ENCODE peak calls at places on chromosomes 1 and 21, in eight cellular contexts. H, F, J, C, Y, K, X and A are unnamed samples.

GRCh38 chr1:114648503-114648902 is 21.3 kb downstream of the DENND2C start:
- DNase-seq in H (no peak), F (no peak), J (no peak), C (no peak), Y (no peak), K (no peak), X (no peak), A (no peak)

GRCh38 chr1:205589618-205590456 is 42.0 kb downstream of the ELK4 start:
- DNase-seq in H (no peak), F (no peak), J (no peak), C (no peak), Y (no peak), K (no peak), X (no peak), A (no peak)

GRCh38 chr1:202615501-202616354 is 94.5 kb downstream of the SYT2 start:
- DNase-seq in H (peak), F (no peak), J (no peak), C (no peak), Y (peak), K (no peak), X (no peak), A (no peak)

GRCh38 chr1:110617116-110617515 is 11.0 kb upstream of the KCNA2 start:
- DNase-seq in H (no peak), F (no peak), J (no peak), C (no peak), Y (no peak), K (no peak), X (no peak), A (no peak)

GRCh38 chr1:157496121-157496526 is 56.2 kb downstream of the FCRL5 start:
- DNase-seq in H (peak), F (no peak), J (peak), C (no peak), Y (peak), K (peak), X (no peak), A (no peak)

GRCh38 chr1:101613549-101613948 is 376.7 kb downstream of the S1PR1 start:
- DNase-seq in H (no peak), F (no peak), J (no peak), C (no peak), Y (no peak), K (no peak), X (no peak), A (no peak)

GRCh38 chr1:93813076-93813475 is 65.9 kb downstream of the DNTTIP2 start:
- DNase-seq in H (no peak), F (no peak), J (no peak), C (no peak), Y (no peak), K (no peak), X (no peak), A (no peak)

GRCh38 chr1:166950156-166950555 is 25.2 kb downstream of the ILDR2 start:
- DNase-seq in H (no peak), F (no peak), J (no peak), C (no peak), Y (no peak), K (peak), X (no peak), A (no peak)

GRCh38 chr1:99281109-99281508 is 16.8 kb downstream of the PLPPR4 start:
- DNase-seq in H (no peak), F (no peak), J (no peak), C (no peak), Y (no peak), K (no peak), X (no peak), A (no peak)

GRCh38 chr21:43194303-43195130 is 25.7 kb downstream of the CRYAA start:
- DNase-seq in H (no peak), F (no peak), J (no peak), C (no peak), Y (no peak), K (peak), X (no peak), A (no peak)

GRCh38 chr1:206931709-206932108 is 10.0 kb upstream of the FCMR start:
- DNase-seq in H (no peak), F (no peak), J (no peak), C (no peak), Y (no peak), K (peak), X (no peak), A (no peak)

GRCh38 chr1:232627645-232628334 is 2.1 kb downstream of the SIPA1L2 start:
- DNase-seq in H (peak), F (no peak), J (no peak), C (no peak), Y (peak), K (no peak), X (peak), A (no peak)

GRCh38 chr1:45335732-45336365 is 4.1 kb upstream of the TOE1 start:
- DNase-seq in H (no peak), F (no peak), J (no peak), C (no peak), Y (no peak), K (no peak), X (no peak), A (no peak)

GRCh38 chr1:192474080-192474683 is 101.4 kb upstream of the RGS1 start:
- DNase-seq in H (peak), F (no peak), J (no peak), C (no peak), Y (peak), K (no peak), X (peak), A (no peak)

GRCh38 chr1:211198111-211198510 is 61.1 kb upstream of the RCOR3 start:
- DNase-seq in H (peak), F (no peak), J (no peak), C (no peak), Y (peak), K (no peak), X (peak), A (no peak)

GRCh38 chr1:243738020-243738419 is 112.0 kb downstream of the AKT3 start:
- DNase-seq in H (no peak), F (no peak), J (no peak), C (no peak), Y (no peak), K (no peak), X (no peak), A (no peak)

GRCh38 chr1:182092336-182092735 is 30.8 kb upstream of the ZNF648 start:
- DNase-seq in H (no peak), F (no peak), J (no peak), C (no peak), Y (peak), K (no peak), X (no peak), A (no peak)

GRCh38 chr1:206911064-206911663 is 10.6 kb downstream of the FCMR start:
- DNase-seq in H (peak), F (no peak), J (peak), C (no peak), Y (peak), K (no peak), X (peak), A (no peak)

GRCh38 chr1:15948091-15948591 is 27.8 kb downstream of the ZBTB17 start:
- DNase-seq in H (no peak), F (no peak), J (no peak), C (no peak), Y (no peak), K (no peak), X (no peak), A (no peak)

GRCh38 chr1:78005755-78006154 is 1.0 kb downstream of the DNAJB4 start:
- DNase-seq in H (peak), F (no peak), J (no peak), C (no peak), Y (peak), K (no peak), X (no peak), A (no peak)

GRCh38 chr1:223456747-223457146 is 63.5 kb downstream of the CCDC185 start:
- DNase-seq in H (no peak), F (no peak), J (no peak), C (no peak), Y (no peak), K (no peak), X (no peak), A (no peak)

GRCh38 chr1:159132271-159132881 is 39.0 kb upstream of the CADM3 start:
- DNase-seq in H (peak), F (peak), J (peak), C (no peak), Y (peak), K (peak), X (peak), A (no peak)

GRCh38 chr1:43858324-43858723 is 75.3 kb upstream of the ARTN start:
- DNase-seq in H (peak), F (peak), J (no peak), C (no peak), Y (peak), K (peak), X (no peak), A (no peak)

GRCh38 chr1:62782197-62782886 is 1.6 kb upstream of the ATG4C start:
- DNase-seq in H (peak), F (no peak), J (no peak), C (no peak), Y (peak), K (no peak), X (no peak), A (no peak)

GRCh38 chr1:208216806-208217205 is 27.4 kb downstream of the PLXNA2 start:
- DNase-seq in H (no peak), F (no peak), J (no peak), C (no peak), Y (no peak), K (no peak), X (no peak), A (no peak)

GRCh38 chr1:78143152-78143551 is 97.4 kb downstream of the GIPC2 start:
- DNase-seq in H (no peak), F (no peak), J (no peak), C (no peak), Y (no peak), K (no peak), X (no peak), A (no peak)

GRCh38 chr21:36105327-36105842 is 29.5 kb upstream of the CBR3 start:
- DNase-seq in H (no peak), F (no peak), J (no peak), C (no peak), Y (no peak), K (no peak), X (no peak), A (no peak)

GRCh38 chr1:204128964-204129896 is 22.6 kb downstream of the ETNK2 start:
- DNase-seq in H (peak), F (peak), J (no peak), C (no peak), Y (peak), K (peak), X (peak), A (peak)

GRCh38 chr1:51048670-51049069 is 53.4 kb upstream of the C1orf185 start:
- DNase-seq in H (no peak), F (no peak), J (no peak), C (no peak), Y (no peak), K (no peak), X (no peak), A (no peak)

GRCh38 chr1:51048021-51048420 is 54.0 kb upstream of the C1orf185 start:
- DNase-seq in H (no peak), F (no peak), J (no peak), C (no peak), Y (no peak), K (no peak), X (no peak), A (no peak)

GRCh38 chr1:51044199-51044598 is 57.8 kb upstream of the C1orf185 start:
- DNase-seq in H (no peak), F (no peak), J (no peak), C (no peak), Y (no peak), K (no peak), X (no peak), A (no peak)

GRCh38 chr1:51044834-51045233 is 57.2 kb upstream of the C1orf185 start:
- DNase-seq in H (no peak), F (no peak), J (no peak), C (no peak), Y (peak), K (no peak), X (no peak), A (no peak)
- TF ChIP-seq CTCF in H (peak), F (peak), J (peak), C (no peak), Y (no peak), K (no peak), X (peak), A (peak)

DNA sequence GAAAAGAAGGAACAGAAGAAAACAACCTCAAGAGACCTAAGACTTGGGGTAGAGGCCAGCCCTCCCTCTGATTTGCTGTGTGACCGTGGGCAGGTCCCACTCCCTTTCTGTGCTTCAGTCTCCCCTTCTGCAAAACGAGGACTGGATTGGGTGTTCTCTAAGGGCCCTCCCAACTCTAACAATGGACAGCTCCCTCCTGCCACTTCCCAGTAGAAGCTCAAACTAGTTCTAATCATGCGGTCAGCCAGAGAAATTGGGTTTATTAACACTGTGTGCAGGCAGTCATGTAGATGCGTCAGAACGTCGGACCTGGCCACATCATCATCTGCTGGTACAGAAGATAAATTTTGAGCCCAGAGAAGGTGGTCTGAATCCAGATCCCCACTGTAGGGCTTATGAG is 1.6 kb upstream of the PADI4 start:
- DNase-seq in H (no peak), F (no peak), J (no peak), C (no peak), Y (no peak), K (no peak), X (no peak), A (no peak)
- TF ChIP-seq CTCF in H (no peak), F (no peak), J (no peak), C (no peak), Y (no peak), K (no peak), X (no peak), A (no peak)

GRCh38 chr1:214317734-214318133 is 36.8 kb downstream of the SMYD2 start:
- DNase-seq in H (no peak), F (no peak), J (no peak), C (no peak), Y (peak), K (no peak), X (no peak), A (no peak)
- TF ChIP-seq CTCF in H (no peak), F (no peak), J (no peak), C (no peak), Y (peak), K (no peak), X (no peak), A (no peak)

GRCh38 chr1:18530567-18531502 is 50.1 kb downstream of the KLHDC7A start:
- DNase-seq in H (no peak), F (no peak), J (peak), C (no peak), Y (no peak), K (peak), X (no peak), A (no peak)
- TF ChIP-seq CTCF in H (no peak), F (no peak), J (no peak), C (no peak), Y (no peak), K (no peak), X (no peak), A (no peak)

DNA sequence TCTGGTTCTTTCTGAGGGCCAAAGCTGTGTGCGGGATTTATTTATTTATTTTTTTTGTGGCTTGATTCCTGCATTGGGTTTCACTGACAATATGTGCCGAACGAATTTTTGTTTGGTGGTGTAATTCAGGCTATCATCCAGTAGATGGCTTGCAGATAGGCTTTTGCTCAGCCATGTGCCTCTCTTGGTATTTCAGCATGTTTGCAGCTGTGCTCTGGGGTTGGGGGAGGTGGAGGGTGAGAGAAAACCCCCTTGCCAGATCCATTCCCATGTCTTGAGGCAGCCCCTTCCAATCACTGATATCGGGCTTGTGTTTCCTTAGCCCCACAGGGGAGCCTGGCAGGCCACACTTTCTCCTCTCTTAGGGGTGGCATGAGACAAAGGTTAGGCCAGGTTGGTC is 302.4 kb downstream of the PTGER3 start:
- DNase-seq in H (no peak), F (no peak), J (no peak), C (no peak), Y (no peak), K (peak), X (no peak), A (no peak)
- TF ChIP-seq CTCF in H (peak), F (no peak), J (peak), C (no peak), Y (no peak), K (peak), X (no peak), A (peak)

GRCh38 chr1:65002156-65002507 is 35.8 kb upstream of the JAK1 start:
- DNase-seq in H (no peak), F (peak), J (no peak), C (no peak), Y (no peak), K (no peak), X (no peak), A (no peak)

GRCh38 chr1:64996541-64997257 is 30.4 kb upstream of the JAK1 start:
- DNase-seq in H (no peak), F (no peak), J (no peak), C (no peak), Y (no peak), K (no peak), X (no peak), A (no peak)

GRCh38 chr1:65002508-65003315 is 36.4 kb upstream of the JAK1 start:
- DNase-seq in H (peak), F (peak), J (peak), C (peak), Y (peak), K (peak), X (peak), A (no peak)

GRCh38 chr1:65003316-65003664 is 36.9 kb upstream of the JAK1 start:
- DNase-seq in H (no peak), F (no peak), J (peak), C (no peak), Y (no peak), K (no peak), X (no peak), A (no peak)

DNA sequence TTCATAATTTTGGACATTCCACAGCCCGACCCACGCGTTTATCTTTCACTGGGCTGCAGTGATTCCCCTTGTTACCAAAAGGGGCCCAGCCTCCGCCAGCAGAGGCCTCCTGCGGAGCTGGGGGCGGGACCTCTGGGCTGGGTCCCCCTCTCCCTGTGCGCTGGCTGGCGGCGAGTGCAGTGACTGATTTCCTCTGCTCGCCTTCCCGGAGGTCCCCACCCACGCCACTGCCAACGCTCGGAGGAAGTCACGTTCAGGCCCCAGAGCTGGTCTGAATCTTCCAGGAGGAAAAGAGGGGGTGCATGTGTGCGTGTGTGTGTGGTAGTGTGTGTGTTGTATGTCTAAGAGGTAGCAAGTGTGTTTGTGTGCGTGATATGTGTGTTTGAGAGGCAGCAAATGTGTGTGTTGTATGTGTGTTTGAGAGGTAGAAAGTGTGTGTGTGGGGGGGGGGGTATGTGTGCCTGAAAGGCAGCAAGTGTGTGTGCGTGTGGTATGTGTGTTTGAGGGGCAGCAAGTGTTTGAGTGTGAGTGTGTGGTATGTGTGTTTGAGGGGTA is 35.0 kb upstream of the JAK1 start:
- DNase-seq in H (peak), F (peak), J (no peak), C (peak), Y (peak), K (peak), X (no peak), A (no peak)
- TF ChIP-seq CTCF in H (no peak), F (no peak), J (no peak), C (no peak), Y (no peak), K (no peak), X (no peak), A (no peak)

DNA sequence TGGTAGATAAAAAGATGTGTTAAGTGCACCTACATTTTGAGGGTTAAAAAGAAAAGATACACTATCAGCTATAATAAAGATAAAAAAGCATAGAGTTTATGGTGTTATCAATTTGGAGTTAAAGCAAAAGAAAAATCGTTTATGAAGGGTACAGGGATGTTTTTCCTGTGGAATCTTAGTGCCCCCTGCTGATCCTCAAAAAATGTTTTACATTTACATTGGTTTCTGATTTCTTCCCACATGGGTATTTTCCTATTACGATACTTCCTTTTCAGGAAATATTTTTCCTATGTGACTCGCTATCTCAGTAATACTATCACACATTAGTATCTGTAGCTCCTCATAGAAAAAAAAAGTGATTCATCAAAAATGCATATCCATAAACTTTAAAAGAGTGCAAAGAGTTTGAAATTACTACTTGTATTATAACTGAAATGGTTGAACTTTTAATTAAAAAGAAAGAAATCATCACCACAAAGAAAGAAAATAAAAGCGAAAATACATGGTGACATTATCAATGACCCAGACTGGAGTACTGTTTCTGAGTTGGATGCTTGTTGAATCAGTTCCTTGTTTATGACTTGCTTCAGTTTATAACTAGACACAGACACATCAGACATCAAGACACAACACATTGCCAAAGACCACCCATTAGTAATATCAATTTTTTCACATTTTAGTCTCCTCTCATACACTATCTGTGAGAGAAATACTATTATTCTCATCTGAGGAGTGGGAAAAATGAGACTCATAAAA is 293.2 kb downstream of the MRPL39 start:
- DNase-seq in H (peak), F (no peak), J (no peak), C (no peak), Y (peak), K (no peak), X (no peak), A (no peak)
- TF ChIP-seq CTCF in H (peak), F (no peak), J (no peak), C (no peak), Y (peak), K (no peak), X (no peak), A (peak)

GRCh38 chr1:2135425-2135824 is 59.1 kb downstream of the FAAP20 start:
- DNase-seq in H (peak), F (peak), J (no peak), C (no peak), Y (peak), K (no peak), X (no peak), A (no peak)
- TF ChIP-seq CTCF in H (peak), F (no peak), J (no peak), C (no peak), Y (no peak), K (no peak), X (no peak), A (no peak)

DNA sequence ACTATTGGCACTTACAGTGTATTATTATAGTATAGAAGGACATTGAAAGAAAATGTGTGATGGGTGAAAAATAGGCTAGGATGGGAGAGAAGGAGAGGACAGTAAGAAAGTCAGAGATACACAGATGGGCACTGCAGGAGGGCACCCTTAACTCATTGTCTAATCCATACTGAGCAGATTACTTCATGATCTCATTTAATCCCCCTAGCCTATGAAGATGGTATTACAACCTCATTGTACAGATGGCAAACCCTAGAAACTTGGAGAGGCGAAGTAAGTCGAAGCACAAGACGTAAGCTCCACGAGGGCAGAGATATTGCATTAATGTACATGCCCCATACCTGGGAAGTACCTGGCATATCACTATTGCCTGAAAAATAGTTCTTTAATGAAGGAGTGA is 346.9 kb upstream of the DAB1 start:
- DNase-seq in H (peak), F (no peak), J (no peak), C (no peak), Y (no peak), K (no peak), X (no peak), A (peak)
- TF ChIP-seq CTCF in H (peak), F (no peak), J (peak), C (no peak), Y (peak), K (peak), X (no peak), A (peak)